ENCODE peak calls at places on chromosomes 6 and 20, in four cellular contexts. U, K, E and T are unnamed samples.

GRCh38 chr6:131948221-131948661 is 2.9 kb downstream of the CCN2 start:
- DNase-seq in U (peak; percentile 77), K (no peak), E (no peak), T (no peak)

GRCh38 chr20:19729672-19730071 is 28.4 kb upstream of the RIN2 start:
- DNase-seq in U (no peak), K (no peak), E (no peak), T (no peak)

GRCh38 chr6:142944126-142945066 is 580 bp downstream of the HIVEP2 start:
- DNase-seq in U (peak; percentile 95), K (peak; percentile 81), E (peak; percentile 74), T (peak; percentile 98)

GRCh38 chr6:35543459-35544193 is 30.9 kb upstream of the TULP1 start:
- DNase-seq in U (no peak), K (no peak), E (no peak), T (no peak)

GRCh38 chr20:58715709-58716475 is 23.3 kb downstream of the NPEPL1 start:
- DNase-seq in U (no peak), K (no peak), E (no peak), T (no peak)

GRCh38 chr6:153790048-153790447 is 249.0 kb upstream of the OPRM1 start:
- DNase-seq in U (peak; percentile 92), K (no peak), E (no peak), T (no peak)

GRCh38 chr6:158644227-158645063 is at the start of gene DYNLT1:
- DNase-seq in U (peak; percentile 94), K (peak; percentile 91), E (peak; percentile 97), T (peak; percentile 91)

GRCh38 chr6:149985506-149985937 is 21.8 kb downstream of the ULBP1 start:
- DNase-seq in U (no peak), K (no peak), E (no peak), T (no peak)

GRCh38 chr6:43579171-43579570 is 3.2 kb downstream of the POLH start:
- DNase-seq in U (no peak), K (no peak), E (no peak), T (no peak)

GRCh38 chr6:13453771-13454251 is 33.6 kb downstream of the GFOD1 start:
- DNase-seq in U (peak; percentile 33), K (no peak), E (no peak), T (peak; percentile 70)

GRCh38 chr6:155023717-155024116 is 28.6 kb downstream of the TIAM2 start:
- DNase-seq in U (no peak), K (no peak), E (no peak), T (no peak)

GRCh38 chr6:22413681-22414305 is 117.0 kb upstream of the PRL start:
- DNase-seq in U (peak; percentile 22), K (no peak), E (no peak), T (no peak)

GRCh38 chr6:18122128-18123093 is at the start of gene NHLRC1:
- DNase-seq in U (peak; percentile 89), K (peak; percentile 88), E (peak; percentile 89), T (peak; percentile 89)

GRCh38 chr6:125002090-125002741 is 40.0 kb downstream of the RNF217 start:
- DNase-seq in U (peak; percentile 43), K (no peak), E (no peak), T (no peak)

GRCh38 chr6:105771313-105771970 is 314.7 kb upstream of the PRDM1 start:
- DNase-seq in U (no peak), K (no peak), E (no peak), T (no peak)

GRCh38 chr6:157613011-157613522 is 210.0 kb upstream of the SNX9 start:
- DNase-seq in U (peak; percentile 84), K (no peak), E (no peak), T (no peak)

GRCh38 chr6:148218542-148219258 is 123.9 kb upstream of the SASH1 start:
- DNase-seq in U (no peak), K (no peak), E (no peak), T (no peak)

GRCh38 chr6:43761666-43762409 is 8.2 kb upstream of the VEGFA start:
- DNase-seq in U (no peak), K (no peak), E (no peak), T (no peak)

GRCh38 chr6:43436577-43437282 is 9.4 kb downstream of the ABCC10 start:
- DNase-seq in U (peak; percentile 77), K (no peak), E (no peak), T (peak; percentile 15)

GRCh38 chr6:135540207-135540877 is 42.8 kb upstream of the AHI1 start:
- DNase-seq in U (peak; percentile 45), K (no peak), E (no peak), T (peak; percentile 14)
- TF ChIP-seq CTCF in U (peak; percentile 47), K (no peak), E (no peak), T (no peak)

GRCh38 chr20:39105551-39105950 is 143.4 kb downstream of the DHX35 start:
- DNase-seq in U (no peak), K (no peak), E (no peak), T (peak; percentile 8)

GRCh38 chr20:39103305-39103704 is 141.2 kb downstream of the DHX35 start:
- DNase-seq in U (no peak), K (no peak), E (no peak), T (no peak)

GRCh38 chr20:39106791-39107190 is 144.6 kb downstream of the DHX35 start:
- DNase-seq in U (no peak), K (no peak), E (no peak), T (no peak)

GRCh38 chr20:39107741-39108140 is 145.6 kb downstream of the DHX35 start:
- DNase-seq in U (no peak), K (no peak), E (no peak), T (no peak)

GRCh38 chr20:39103732-39104131 is 141.6 kb downstream of the DHX35 start:
- DNase-seq in U (no peak), K (no peak), E (no peak), T (no peak)
- TF ChIP-seq CTCF in U (no peak), K (no peak), E (no peak), T (no peak)

GRCh38 chr20:44460795-44461141 is 14.9 kb upstream of the TTPAL start:
- DNase-seq in U (peak; percentile 29), K (no peak), E (peak; percentile 41), T (no peak)
- TF ChIP-seq CTCF in U (peak; percentile 44), K (no peak), E (peak; percentile 12), T (peak; percentile 47)

GRCh38 chr20:32439132-32439829 is 81.2 kb downstream of the ASXL1 start:
- DNase-seq in U (peak; percentile 70), K (no peak), E (no peak), T (peak; percentile 69)
- TF ChIP-seq CTCF in U (peak; percentile 13), K (no peak), E (no peak), T (no peak)

DNA sequence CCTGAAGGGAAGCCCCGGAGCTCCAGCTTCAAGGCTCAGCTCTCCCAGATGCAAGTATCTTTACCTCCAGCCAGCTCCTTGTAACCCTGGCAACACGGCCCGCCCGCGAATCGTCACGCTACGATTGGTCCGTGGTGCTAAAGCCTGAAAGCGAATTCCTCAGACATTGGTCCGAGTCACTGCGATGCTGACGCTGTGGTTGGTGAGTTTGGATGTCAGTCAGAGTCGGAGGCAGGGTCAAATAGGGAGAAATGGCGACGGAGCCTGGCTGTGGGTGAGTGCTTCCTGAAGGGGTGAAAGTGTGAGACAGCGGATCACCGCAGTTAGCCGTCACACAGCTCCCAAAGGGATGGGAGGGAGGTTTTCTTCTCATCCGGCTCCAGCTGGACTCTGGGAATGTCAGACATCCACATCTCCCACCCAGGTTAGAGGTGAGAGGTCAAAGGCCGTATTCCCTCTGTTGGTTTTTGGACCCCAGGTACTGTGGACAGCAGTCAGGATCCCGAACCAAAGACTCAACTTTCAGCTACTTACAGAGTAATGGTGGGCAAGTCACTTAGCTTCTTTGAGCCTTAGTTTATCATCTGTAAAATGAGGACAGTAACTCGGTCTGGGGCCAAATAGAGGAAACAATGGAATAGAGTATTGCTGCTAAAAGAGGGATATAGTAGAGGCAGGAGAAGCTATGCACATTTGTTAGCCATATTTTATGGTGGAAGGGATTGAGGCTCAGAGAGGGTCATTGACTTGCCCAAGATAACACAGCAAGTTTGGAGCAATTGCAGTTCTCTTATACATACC is at the start of gene ZSWIM1:
- DNase-seq in U (peak; percentile 99), K (peak; percentile 97), E (peak; percentile 97), T (peak; percentile 100)
- TF ChIP-seq CTCF in U (no peak), K (no peak), E (no peak), T (no peak)